ENCODE peak calls at places on chromosomes 5 and 9, in five cellular contexts. R is fibroblast of pulmonary artery, A is tibial artery, U is neural crest cell, F is GM10248. K is an unnamed sample.

GRCh38 chr9:97412628-97413382 is 909 bp downstream of the TDRD7 start:
- DNase-seq in U (no peak), R (no peak), A (peak; percentile 28), F (peak; percentile 47), K (no peak)

GRCh38 chr5:35183243-35183955 is 46.9 kb downstream of the PRLR start:
- DNase-seq in F (peak; percentile 35), R (peak; percentile 70), U (peak; percentile 23), A (peak; percentile 54), K (no peak)

GRCh38 chr9:118558891-118559290 is 810.3 kb downstream of the BRINP1 start:
- DNase-seq in R (no peak), A (no peak), U (no peak), F (no peak), K (no peak)

GRCh38 chr5:41649659-41650058 is 139.3 kb upstream of the PLCXD3 start:
- DNase-seq in U (no peak), R (peak; percentile 53), A (no peak), F (no peak), K (no peak)

GRCh38 chr5:78544531-78545200 is 103.9 kb downstream of the LHFPL2 start:
- DNase-seq in A (no peak), R (peak; percentile 97), U (no peak), F (no peak), K (no peak)

GRCh38 chr9:2157277-2158105 is 142.3 kb downstream of the SMARCA2 start:
- DNase-seq in A (peak; percentile 28), F (peak; percentile 18), U (no peak), R (peak; percentile 58), K (peak; percentile 65)

GRCh38 chr9:129321511-129322021 is 143.5 kb upstream of the IER5L start:
- DNase-seq in U (no peak), R (no peak), F (no peak), A (peak; percentile 21), K (no peak)

GRCh38 chr9:85053206-85053605 is 383.7 kb downstream of the NTRK2 start:
- DNase-seq in A (no peak), U (no peak), F (no peak), R (no peak), K (no peak)

GRCh38 chr5:74765201-74765600 is 1.7 kb downstream of the GFM2 start:
- DNase-seq in R (peak; percentile 22), F (no peak), A (no peak), U (no peak), K (no peak)

GRCh38 chr9:81002242-81002641 is 687.1 kb downstream of the TLE1 start:
- DNase-seq in A (no peak), F (no peak), R (no peak), U (no peak), K (no peak)

GRCh38 chr9:30997291-30997690 is 1387.2 kb upstream of the ACO1 start:
- DNase-seq in A (no peak), F (no peak), R (no peak), U (no peak), K (no peak)
- TF ChIP-seq CTCF in A (no peak), F (no peak), R (no peak), U (no peak), K (no peak)

GRCh38 chr5:106121972-106122605 is 1548.6 kb downstream of the EFNA5 start:
- DNase-seq in A (no peak), R (peak; percentile 19), U (peak; percentile 28), F (peak; percentile 40), K (peak; percentile 66)
- TF ChIP-seq CTCF in A (peak; percentile 35), R (peak; percentile 83), U (peak; percentile 73), F (peak; percentile 81), K (peak; percentile 66)

GRCh38 chr9:32550046-32550608 is 2.0 kb upstream of the SMIM27 start:
- DNase-seq in F (no peak), R (peak; percentile 45), U (no peak), A (no peak), K (no peak)

GRCh38 chr9:32552172-32552872 is at the start of the genes SMIM27 and TOPORS:
- DNase-seq in F (peak; percentile 90), U (peak; percentile 73), R (peak; percentile 91), A (peak; percentile 89), K (peak; percentile 96)

GRCh38 chr9:32551491-32552049 is 557 bp upstream of the SMIM27 start:
- DNase-seq in A (peak; percentile 28), U (peak; percentile 25), R (peak; percentile 25), F (peak; percentile 29), K (no peak)

GRCh38 chr9:32554107-32554506 is 1.7 kb upstream of the TOPORS start:
- DNase-seq in R (peak; percentile 60), A (no peak), F (no peak), U (no peak), K (no peak)

DNA sequence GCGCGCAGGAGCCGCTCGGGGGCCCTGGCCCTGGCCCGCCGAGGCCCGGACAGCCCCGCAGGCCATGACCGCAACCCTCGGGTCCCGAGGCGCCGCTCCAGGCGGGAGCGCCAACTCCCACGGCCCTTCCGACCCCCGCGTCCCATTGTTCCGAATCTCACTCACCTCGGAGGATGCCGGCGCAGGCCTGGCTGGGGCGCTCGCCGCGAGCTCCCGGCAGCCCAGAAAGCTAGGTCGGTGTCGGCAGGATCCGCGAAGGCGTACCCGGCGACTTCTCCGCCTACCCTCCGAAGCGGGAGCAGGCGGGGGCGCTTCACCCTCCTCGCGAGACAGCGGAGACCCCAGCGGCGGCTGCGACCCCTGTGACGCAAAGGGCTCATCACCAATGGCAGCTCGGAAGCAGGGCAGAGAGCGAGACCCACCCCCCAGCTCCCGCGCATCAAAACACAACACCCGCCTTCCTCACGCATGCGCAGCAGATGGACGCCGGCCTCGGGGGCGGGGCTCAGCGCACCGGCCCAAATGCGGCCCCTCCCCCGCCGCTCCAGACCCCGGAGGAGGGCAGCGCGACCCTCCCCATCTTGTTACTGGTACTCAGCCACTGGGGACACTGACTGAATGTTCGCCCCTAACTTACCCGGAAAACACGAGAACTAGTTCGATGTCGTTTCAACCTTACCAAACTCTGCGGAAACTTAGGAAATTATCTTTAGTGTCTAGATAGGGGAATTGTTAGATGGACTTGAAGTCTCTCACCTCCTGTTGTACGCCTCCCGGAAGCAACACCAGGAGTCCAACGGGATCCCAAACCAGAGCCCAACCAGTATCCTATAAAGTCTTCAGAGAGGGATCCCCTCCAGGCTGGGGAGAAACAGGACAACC is 1.3 kb upstream of the SMIM27 start:
- DNase-seq in F (peak; percentile 98), R (peak; percentile 94), A (peak; percentile 94), U (peak; percentile 96), K (peak; percentile 93)
- TF ChIP-seq CTCF in F (no peak), R (no peak), A (no peak), U (peak; percentile 11), K (no peak)

GRCh38 chr5:110040178-110040577 is 350.5 kb downstream of the MAN2A1 start:
- DNase-seq in F (no peak), A (no peak), R (peak; percentile 6), U (no peak), K (no peak)

GRCh38 chr5:110050640-110051345 is 361.1 kb downstream of the MAN2A1 start:
- DNase-seq in U (no peak), R (no peak), F (no peak), A (no peak), K (no peak)

GRCh38 chr5:110043025-110043424 is 353.3 kb downstream of the MAN2A1 start:
- DNase-seq in U (no peak), A (no peak), F (no peak), R (no peak), K (no peak)

GRCh38 chr5:110048508-110048907 is 358.8 kb downstream of the MAN2A1 start:
- DNase-seq in A (no peak), F (no peak), R (no peak), U (no peak), K (no peak)

DNA sequence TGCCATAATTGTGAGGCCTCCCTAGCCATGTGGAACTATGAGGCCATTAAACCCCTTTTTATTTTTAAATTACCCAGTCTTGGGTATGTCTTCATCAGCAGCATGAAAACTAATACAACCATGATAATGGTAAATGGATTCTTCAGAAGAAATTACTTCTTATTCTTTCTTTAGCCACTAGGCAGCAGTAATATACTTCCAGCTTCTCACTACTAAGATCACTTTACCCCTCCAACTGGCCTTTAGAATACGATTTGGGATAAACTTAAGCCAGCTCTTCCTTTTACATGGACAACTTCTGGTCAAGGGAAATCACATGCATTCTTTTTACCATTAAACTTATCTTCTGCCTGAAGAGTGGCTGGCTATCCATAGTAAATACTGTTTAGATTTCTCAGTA is 355.4 kb downstream of the MAN2A1 start:
- DNase-seq in U (no peak), R (peak; percentile 2), A (no peak), F (no peak), K (no peak)
- TF ChIP-seq CTCF in U (no peak), R (no peak), A (no peak), F (no peak), K (peak; percentile 16)

GRCh38 chr5:128536861-128537305 is 1.2 kb downstream of the FBN2 start:
- DNase-seq in F (no peak), R (peak; percentile 50), U (no peak), A (no peak), K (no peak)
- TF ChIP-seq CTCF in F (no peak), R (peak; percentile 12), U (no peak), A (no peak), K (no peak)

GRCh38 chr9:91736898-91737601 is 213.0 kb downstream of the ROR2 start:
- DNase-seq in R (no peak), U (no peak), A (no peak), F (no peak), K (no peak)

GRCh38 chr9:91736311-91736710 is 213.7 kb downstream of the ROR2 start:
- DNase-seq in U (no peak), R (no peak), A (no peak), F (no peak), K (no peak)

GRCh38 chr9:91741529-91741928 is 208.5 kb downstream of the ROR2 start:
- DNase-seq in A (no peak), U (no peak), F (no peak), R (peak; percentile 71), K (no peak)

GRCh38 chr9:91744114-91744513 is 205.9 kb downstream of the ROR2 start:
- DNase-seq in U (no peak), F (no peak), R (no peak), A (no peak), K (no peak)

DNA sequence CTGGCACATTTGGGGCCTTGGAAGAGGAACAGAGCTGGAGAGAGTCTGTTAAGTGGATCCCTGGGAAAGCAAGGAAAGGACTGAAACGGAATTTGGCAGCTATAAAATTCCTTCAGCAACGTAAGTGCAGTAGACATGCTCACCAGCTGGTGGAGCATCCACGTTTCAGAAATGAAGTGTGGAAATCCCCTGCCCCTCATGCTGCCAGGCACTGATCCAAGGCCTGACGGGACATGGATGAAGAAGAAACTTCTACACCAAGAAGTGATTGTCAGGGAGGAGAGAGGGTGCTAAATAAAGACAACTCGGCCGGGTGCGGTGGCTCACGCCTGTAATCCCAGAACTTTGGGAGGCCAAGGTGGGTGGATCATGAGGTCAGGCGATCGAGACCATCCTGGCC is 209.3 kb downstream of the ROR2 start:
- DNase-seq in R (peak; percentile 84), F (no peak), U (no peak), A (no peak), K (no peak)
- TF ChIP-seq CTCF in R (peak; percentile 50), F (no peak), U (peak; percentile 15), A (no peak), K (peak; percentile 21)

K was measured in upper lobe of right lung.